ENCODE peak calls at places on chromosomes 13 and 19, in seven cellular contexts. One of them, this sample, is unnamed.
A peak's percentile ranks its signal among the peaks of the same experiment; 100 is the strongest.

GRCh38 chr13:93079294-93079693 is 147.3 kb upstream of the GPC6 start:
- DNase-seq in uterus: no peak
- DNase-seq in IMR-90: peak; percentile 64
- DNase-seq in breast epithelium: no peak
- DNase-seq in transverse colon: no peak
- DNase-seq in K562: no peak
- DNase-seq in H1: no peak
- DNase-seq in this sample: no peak

GRCh38 chr19:32415246-32415645 is 9.7 kb downstream of the DPY19L3 start:
- DNase-seq in IMR-90: no peak
- DNase-seq in uterus: no peak
- DNase-seq in breast epithelium: no peak
- DNase-seq in transverse colon: no peak
- DNase-seq in K562: no peak
- DNase-seq in H1: no peak
- DNase-seq in this sample: no peak

GRCh38 chr19:56155124-56155687 is 14.1 kb downstream of the ZNF444 start:
- DNase-seq in transverse colon: peak; percentile 33
- DNase-seq in IMR-90: no peak
- DNase-seq in K562: peak; percentile 43
- DNase-seq in breast epithelium: no peak
- DNase-seq in uterus: no peak
- DNase-seq in H1: no peak
- DNase-seq in this sample: peak; percentile 53

GRCh38 chr19:373391-374182 is 29.0 kb upstream of the MIER2 start:
- DNase-seq in transverse colon: no peak
- DNase-seq in IMR-90: no peak
- DNase-seq in uterus: no peak
- DNase-seq in breast epithelium: no peak
- DNase-seq in K562: no peak
- DNase-seq in H1: no peak
- DNase-seq in this sample: no peak

GRCh38 chr13:20492641-20493040 is 33.0 kb downstream of the CRYL1 start:
- DNase-seq in transverse colon: peak; percentile 30
- DNase-seq in uterus: no peak
- DNase-seq in K562: peak; percentile 53
- DNase-seq in H1: no peak
- DNase-seq in IMR-90: peak; percentile 65
- DNase-seq in breast epithelium: no peak
- DNase-seq in this sample: peak; percentile 24

GRCh38 chr19:43470288-43470687 is 4.9 kb upstream of the LYPD3 start:
- DNase-seq in H1: no peak
- DNase-seq in K562: no peak
- DNase-seq in uterus: no peak
- DNase-seq in transverse colon: no peak
- DNase-seq in breast epithelium: no peak
- DNase-seq in IMR-90: peak; percentile 93
- DNase-seq in this sample: no peak

GRCh38 chr13:63351533-63351932 is 1935.9 kb upstream of the PCDH20 start:
- DNase-seq in H1: no peak
- DNase-seq in IMR-90: peak; percentile 36
- DNase-seq in breast epithelium: no peak
- DNase-seq in uterus: no peak
- DNase-seq in transverse colon: no peak
- DNase-seq in K562: no peak
- DNase-seq in this sample: no peak

GRCh38 chr19:13036366-13036976 is 41.2 kb downstream of the NFIX start:
- DNase-seq in uterus: peak; percentile 69
- DNase-seq in breast epithelium: peak; percentile 71
- DNase-seq in IMR-90: peak; percentile 29
- DNase-seq in transverse colon: peak; percentile 81
- DNase-seq in K562: peak; percentile 37
- DNase-seq in H1: no peak
- DNase-seq in this sample: no peak

GRCh38 chr19:53958168-53958571 is 4.6 kb upstream of the CACNG8 start:
- DNase-seq in transverse colon: no peak
- DNase-seq in H1: no peak
- DNase-seq in K562: no peak
- DNase-seq in uterus: no peak
- DNase-seq in breast epithelium: no peak
- DNase-seq in IMR-90: no peak
- DNase-seq in this sample: no peak

GRCh38 chr13:48660356-48661076 is 6.8 kb downstream of the CYSLTR2 start:
- DNase-seq in K562: no peak
- DNase-seq in H1: no peak
- DNase-seq in breast epithelium: no peak
- DNase-seq in uterus: no peak
- DNase-seq in IMR-90: no peak
- DNase-seq in transverse colon: no peak
- DNase-seq in this sample: no peak

GRCh38 chr19:17406039-17406886 is 833 bp upstream of the BST2 start:
- DNase-seq in breast epithelium: no peak
- DNase-seq in K562: peak; percentile 49
- DNase-seq in H1: no peak
- DNase-seq in IMR-90: no peak
- DNase-seq in transverse colon: peak; percentile 48
- DNase-seq in uterus: no peak
- DNase-seq in this sample: no peak

GRCh38 chr13:39016789-39017188 is 21.1 kb downstream of the PROSER1 start:
- DNase-seq in K562: peak; percentile 36
- DNase-seq in uterus: no peak
- DNase-seq in breast epithelium: no peak
- DNase-seq in H1: no peak
- DNase-seq in IMR-90: peak; percentile 8
- DNase-seq in transverse colon: peak; percentile 17
- DNase-seq in this sample: peak; percentile 33

GRCh38 chr13:52787212-52787611 is 47.6 kb upstream of the CNMD start:
- DNase-seq in breast epithelium: no peak
- DNase-seq in IMR-90: no peak
- DNase-seq in uterus: no peak
- DNase-seq in K562: no peak
- DNase-seq in transverse colon: no peak
- DNase-seq in H1: no peak
- DNase-seq in this sample: no peak

GRCh38 chr19:46818812-46819211 is 30.4 kb upstream of the SLC1A5 start:
- DNase-seq in transverse colon: no peak
- DNase-seq in breast epithelium: no peak
- DNase-seq in H1: no peak
- DNase-seq in IMR-90: peak; percentile 33
- DNase-seq in uterus: no peak
- DNase-seq in K562: peak; percentile 58
- DNase-seq in this sample: peak; percentile 60

GRCh38 chr19:28601723-28602440 is 611.1 kb downstream of the UQCRFS1 start:
- DNase-seq in H1: no peak
- DNase-seq in breast epithelium: no peak
- DNase-seq in uterus: no peak
- DNase-seq in transverse colon: no peak
- DNase-seq in IMR-90: no peak
- DNase-seq in K562: peak; percentile 75
- DNase-seq in this sample: no peak

GRCh38 chr13:70964124-70964523 is 855.9 kb upstream of the KLHL1 start:
- DNase-seq in IMR-90: no peak
- DNase-seq in transverse colon: no peak
- DNase-seq in breast epithelium: no peak
- DNase-seq in uterus: no peak
- DNase-seq in K562: no peak
- DNase-seq in H1: no peak
- DNase-seq in this sample: no peak
- TF ChIP-seq CTCF in IMR-90: no peak
- TF ChIP-seq CTCF in transverse colon: no peak
- TF ChIP-seq CTCF in breast epithelium: no peak
- TF ChIP-seq CTCF in uterus: no peak
- TF ChIP-seq CTCF in K562: no peak
- TF ChIP-seq CTCF in H1: no peak
- TF ChIP-seq CTCF in this sample: no peak

DNA sequence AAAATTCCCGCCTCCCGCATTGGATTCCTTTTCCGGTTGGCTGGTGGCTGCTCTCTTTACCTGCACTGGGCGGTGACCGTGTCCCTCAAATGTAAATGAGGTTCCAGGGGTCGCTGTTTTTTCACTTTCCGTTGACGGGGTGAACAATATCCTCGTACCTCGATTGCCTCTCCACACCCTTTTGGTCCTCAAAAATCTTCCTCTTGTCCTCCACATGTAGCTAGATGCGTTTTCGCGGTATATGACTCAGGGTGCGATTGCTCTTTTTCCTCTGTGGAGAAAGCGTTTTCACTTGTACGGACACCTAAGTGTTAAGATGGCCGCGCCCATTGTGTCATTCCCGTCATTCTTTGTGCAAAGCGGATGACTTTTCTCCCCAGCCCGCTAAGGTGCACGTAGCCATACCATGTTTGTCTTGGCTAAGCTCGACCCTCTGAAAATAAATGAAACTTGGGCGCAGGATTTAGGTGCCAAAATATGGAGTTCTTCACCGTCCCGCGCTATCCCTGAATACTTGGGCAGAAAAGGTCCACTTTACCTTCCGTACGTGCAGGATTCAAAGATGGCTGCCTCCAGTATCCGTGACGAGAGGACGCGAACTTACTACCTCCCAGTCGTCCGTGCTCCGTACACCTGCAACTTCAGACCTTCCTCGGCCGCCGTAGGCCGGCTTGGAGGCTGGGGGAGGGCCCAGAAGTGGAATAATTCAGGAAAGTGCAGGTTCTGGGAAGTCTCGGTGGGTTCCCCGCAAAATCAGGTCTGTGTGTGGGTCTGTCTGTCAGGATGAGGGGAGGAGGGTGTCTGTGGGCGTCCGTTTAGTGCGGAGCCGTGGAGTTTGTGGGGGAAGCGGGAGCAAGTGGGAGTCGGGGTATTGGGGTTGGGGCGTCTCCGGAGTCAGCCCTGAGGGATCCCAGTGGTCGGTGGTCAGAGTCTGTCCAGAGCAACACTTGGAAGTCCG is at the start of gene ZNF613:
- DNase-seq in transverse colon: peak; percentile 91
- DNase-seq in breast epithelium: peak; percentile 76
- DNase-seq in K562: peak; percentile 95
- DNase-seq in H1: peak; percentile 80
- DNase-seq in uterus: peak; percentile 88
- DNase-seq in IMR-90: peak; percentile 94
- DNase-seq in this sample: peak; percentile 96
- TF ChIP-seq POLR2A in transverse colon: no peak
- TF ChIP-seq POLR2A in breast epithelium: no peak
- TF ChIP-seq POLR2A in K562: peak; percentile 62
- TF ChIP-seq POLR2A in H1: peak; percentile 40
- TF ChIP-seq POLR2A in uterus: no peak
- TF ChIP-seq POLR2A in IMR-90: no peak
- TF ChIP-seq POLR2A in this sample: no peak

DNA sequence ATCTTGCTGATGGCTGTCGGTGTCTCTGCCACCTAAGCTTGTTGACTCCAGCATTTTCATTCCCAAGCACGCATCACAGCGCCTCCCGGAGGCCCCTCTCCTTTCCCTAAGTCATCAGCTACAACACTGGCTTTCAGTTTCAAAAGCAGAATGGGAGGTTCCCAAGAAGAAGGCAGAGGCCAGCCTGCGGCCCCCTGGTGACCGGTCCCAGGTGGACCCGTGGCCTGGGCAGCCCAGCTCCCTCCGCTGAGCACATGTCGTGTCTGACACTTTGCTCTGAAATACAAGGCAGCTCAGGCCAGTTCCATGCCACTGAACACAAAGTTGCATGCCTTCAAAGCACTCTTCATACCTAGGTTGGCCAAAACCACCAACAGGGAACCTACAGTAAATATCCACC is 8.5 kb downstream of the MLLT1 start:
- DNase-seq in transverse colon: no peak
- DNase-seq in K562: no peak
- DNase-seq in uterus: no peak
- DNase-seq in breast epithelium: no peak
- DNase-seq in IMR-90: peak; percentile 43
- DNase-seq in H1: no peak
- DNase-seq in this sample: no peak
- H3K4me1 ChIP-seq in transverse colon: peaks cover 47% of the 10 kb centered on the region
- H3K4me1 ChIP-seq in K562: peaks cover 55% of the 10 kb centered on the region
- H3K4me1 ChIP-seq in uterus: peaks cover 30% of the 10 kb centered on the region
- H3K4me1 ChIP-seq in breast epithelium: peaks cover 35% of the 10 kb centered on the region
- H3K4me1 ChIP-seq in IMR-90: peaks cover 47% of the 10 kb centered on the region
- H3K4me1 ChIP-seq in H1: peaks cover 31% of the 10 kb centered on the region
- H3K4me1 ChIP-seq in this sample: peaks cover 39% of the 10 kb centered on the region

DNA sequence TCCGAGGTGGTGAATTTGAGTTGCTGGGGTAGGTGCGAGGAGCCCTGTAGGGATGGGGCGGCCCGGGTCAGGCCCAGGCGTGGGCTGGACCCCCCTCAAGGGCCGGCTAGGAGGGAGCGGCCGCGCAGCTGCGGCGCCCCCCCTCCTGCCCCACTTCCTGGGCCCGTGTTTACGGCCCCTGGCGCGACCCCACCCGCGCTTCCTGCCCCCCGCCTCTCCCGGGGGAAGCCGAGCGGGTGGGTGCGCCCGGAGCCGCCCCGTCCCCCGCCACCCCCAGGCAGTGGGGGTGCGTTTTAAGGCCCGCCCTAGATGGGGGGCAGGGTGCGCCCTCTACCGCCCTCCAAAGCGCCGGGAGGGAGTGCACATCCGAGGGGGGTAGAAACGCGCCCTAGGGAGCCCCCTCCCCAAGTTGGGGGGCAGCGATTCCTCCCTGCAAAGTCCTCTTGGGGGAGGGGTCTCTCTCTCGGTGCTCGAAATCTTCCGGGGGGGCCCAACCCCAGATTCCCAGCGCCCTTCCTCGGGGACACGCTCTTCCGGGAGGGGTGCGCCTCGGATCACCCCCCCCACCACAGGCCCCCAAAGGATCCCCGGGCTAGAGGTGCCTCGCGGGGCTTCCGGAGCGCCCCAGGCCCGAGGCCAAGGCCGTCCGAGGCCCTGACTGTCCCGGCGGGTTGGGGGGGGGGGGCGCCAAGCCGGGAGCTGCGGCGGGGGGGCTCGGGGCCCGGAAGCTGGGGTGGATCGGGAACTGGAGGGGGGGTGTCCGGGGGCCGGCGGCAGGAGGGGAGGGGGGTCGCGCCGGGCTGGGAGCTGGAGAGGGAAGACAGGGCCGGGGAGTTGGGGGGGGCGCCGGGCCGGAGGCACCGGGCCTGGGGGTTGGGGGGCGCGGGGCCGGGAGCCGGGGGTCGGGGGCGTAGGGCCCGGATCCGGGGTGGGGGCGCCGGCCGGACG is 807 bp downstream of the TLE5 start:
- DNase-seq in IMR-90: peak; percentile 17
- DNase-seq in H1: no peak
- DNase-seq in transverse colon: peak; percentile 76
- DNase-seq in breast epithelium: no peak
- DNase-seq in K562: peak; percentile 79
- DNase-seq in uterus: peak; percentile 71
- DNase-seq in this sample: peak; percentile 63
- TF ChIP-seq CTCF in IMR-90: peak; percentile 26
- TF ChIP-seq CTCF in H1: no peak
- TF ChIP-seq CTCF in transverse colon: peak; percentile 25
- TF ChIP-seq CTCF in breast epithelium: peak; percentile 13
- TF ChIP-seq CTCF in K562: peak; percentile 56
- TF ChIP-seq CTCF in uterus: peak; percentile 31
- TF ChIP-seq CTCF in this sample: no peak

GRCh38 chr19:23686622-23687423 is at the start of gene ZNF675:
- DNase-seq in K562: peak; percentile 96
- DNase-seq in H1: peak; percentile 86
- DNase-seq in IMR-90: peak; percentile 89
- DNase-seq in breast epithelium: peak; percentile 95
- DNase-seq in transverse colon: peak; percentile 93
- DNase-seq in uterus: peak; percentile 89
- DNase-seq in this sample: peak; percentile 97
- TF ChIP-seq POLR2A in K562: peak; percentile 83
- TF ChIP-seq POLR2A in H1: peak; percentile 91
- TF ChIP-seq POLR2A in IMR-90: peak; percentile 52
- TF ChIP-seq POLR2A in breast epithelium: no peak
- TF ChIP-seq POLR2A in transverse colon: peak; percentile 56
- TF ChIP-seq POLR2A in uterus: no peak
- TF ChIP-seq POLR2A in this sample: no peak

GRCh38 chr19:49499030-49499670 is 2.9 kb downstream of the RPS11 start:
- DNase-seq in breast epithelium: no peak
- DNase-seq in uterus: no peak
- DNase-seq in IMR-90: no peak
- DNase-seq in transverse colon: no peak
- DNase-seq in K562: no peak
- DNase-seq in H1: no peak
- DNase-seq in this sample: peak; percentile 64
- H3K4me1 ChIP-seq in breast epithelium: peaks cover 14% of the 10 kb centered on the region
- H3K4me1 ChIP-seq in uterus: peaks cover 11% of the 10 kb centered on the region
- H3K4me1 ChIP-seq in IMR-90: peaks cover 10% of the 10 kb centered on the region
- H3K4me1 ChIP-seq in transverse colon: peaks cover 32% of the 10 kb centered on the region
- H3K4me1 ChIP-seq in K562: peaks cover 35% of the 10 kb centered on the region
- H3K4me1 ChIP-seq in H1: peaks cover 32% of the 10 kb centered on the region
- H3K4me1 ChIP-seq in this sample: peaks cover 42% of the 10 kb centered on the region

This sample was measured in testis.